ENCODE peak calls at places on chromosomes 13 and 19, in four cellular contexts. L, D, Q and N are unnamed samples.

GRCh38 chr13:38944219-38944618 is 46.4 kb downstream of the STOML3 start:
- DNase-seq in Q (no peak), D (no peak), L (no peak), N (no peak)

GRCh38 chr13:102317593-102317992 is 84.3 kb downstream of the FGF14 start:
- DNase-seq in D (no peak), Q (no peak), L (no peak), N (peak)

GRCh38 chr19:34171539-34171876 is 796 bp upstream of the LSM14A start:
- DNase-seq in D (no peak), Q (no peak), L (no peak), N (peak)

GRCh38 chr13:112981361-112981905 is 12.4 kb downstream of the MCF2L start:
- DNase-seq in D (no peak), Q (no peak), L (peak), N (no peak)

GRCh38 chr19:16030964-16031871 is 45.1 kb upstream of the TPM4 start:
- DNase-seq in Q (no peak), L (no peak), D (peak), N (no peak)

GRCh38 chr19:7902796-7903243 is 857 bp upstream of the MAP2K7 start:
- DNase-seq in L (no peak), Q (no peak), D (no peak), N (no peak)

GRCh38 chr13:47159853-47160550 is 263.1 kb upstream of the HTR2A start:
- DNase-seq in Q (no peak), L (no peak), D (no peak), N (no peak)

GRCh38 chr13:39888865-39889810 is 233.7 kb downstream of the COG6 start:
- DNase-seq in Q (no peak), L (no peak), D (no peak), N (no peak)

GRCh38 chr13:37173214-37173613 is 67.8 kb upstream of the CSNK1A1L start:
- DNase-seq in Q (no peak), L (no peak), D (no peak), N (peak)
- H3K14ac ChIP-seq in Q (no peak), L (no peak), D (no peak), N (no peak)

GRCh38 chr13:59666504-59666903 is 497.2 kb downstream of the DIAPH3 start:
- DNase-seq in Q (no peak), L (no peak), D (no peak), N (no peak)
- H3K14ac ChIP-seq in Q (no peak), L (no peak), D (no peak), N (no peak)

GRCh38 chr19:46209051-46209450 is 20.5 kb upstream of the IGFL1 start:
- DNase-seq in L (no peak), D (no peak), Q (no peak), N (no peak)

GRCh38 chr19:46213156-46213555 is 16.4 kb upstream of the IGFL1 start:
- DNase-seq in L (no peak), D (no peak), Q (no peak), N (no peak)

GRCh38 chr19:46211201-46211881 is 18.2 kb upstream of the IGFL1 start:
- DNase-seq in Q (no peak), L (peak), D (peak), N (peak)

GRCh38 chr19:46213806-46214205 is 15.7 kb upstream of the IGFL1 start:
- DNase-seq in Q (no peak), D (no peak), L (no peak), N (no peak)

GRCh38 chr19:46210634-46211033 is 18.9 kb upstream of the IGFL1 start:
- DNase-seq in Q (no peak), L (no peak), D (no peak), N (no peak)
- H3K14ac ChIP-seq in Q (no peak), L (no peak), D (peak), N (no peak)

GRCh38 chr19:36128392-36128736 is 11.5 kb upstream of the CAPNS1 start:
- DNase-seq in D (peak), L (no peak), Q (no peak), N (no peak)
- H3K14ac ChIP-seq in D (no peak), L (no peak), Q (no peak), N (no peak)

DNA sequence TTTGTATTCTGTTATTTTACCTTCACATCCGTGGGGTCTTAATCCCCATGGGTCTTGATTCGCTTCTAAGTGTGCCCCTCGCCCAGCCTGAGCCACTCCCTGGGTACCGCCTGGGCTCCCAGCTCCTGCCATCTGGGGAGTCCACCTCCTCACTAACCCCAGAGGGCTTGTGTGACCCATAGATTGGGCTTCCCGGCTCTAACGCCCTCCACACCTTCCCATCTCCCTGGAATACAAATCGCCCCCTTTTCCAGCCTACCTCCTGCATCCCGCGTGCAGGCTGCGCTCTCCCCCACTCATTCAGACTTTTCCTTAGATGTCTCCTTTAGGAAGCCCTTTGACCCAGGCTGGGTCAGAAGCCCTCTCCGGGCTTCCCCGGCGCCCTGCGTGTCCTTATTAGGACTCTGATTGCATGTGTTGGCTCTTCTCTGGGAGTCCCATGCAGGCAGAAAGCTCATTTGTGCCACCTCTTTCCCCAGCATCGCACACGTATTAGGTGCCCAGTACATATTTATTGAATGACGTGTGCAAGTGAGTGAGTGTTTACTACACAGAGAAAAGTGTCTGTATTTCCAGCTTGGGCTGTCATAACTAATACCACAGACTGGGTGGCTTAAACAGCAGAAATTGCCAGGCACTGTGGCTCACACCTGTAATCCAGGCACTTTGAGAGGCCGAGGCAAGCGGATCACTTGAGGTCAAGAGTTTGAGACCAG is 757 bp downstream of the CCDC124 start:
- DNase-seq in Q (no peak), L (no peak), D (no peak), N (peak)
- H3K14ac ChIP-seq in Q (no peak), L (no peak), D (peak), N (peak)

DNA sequence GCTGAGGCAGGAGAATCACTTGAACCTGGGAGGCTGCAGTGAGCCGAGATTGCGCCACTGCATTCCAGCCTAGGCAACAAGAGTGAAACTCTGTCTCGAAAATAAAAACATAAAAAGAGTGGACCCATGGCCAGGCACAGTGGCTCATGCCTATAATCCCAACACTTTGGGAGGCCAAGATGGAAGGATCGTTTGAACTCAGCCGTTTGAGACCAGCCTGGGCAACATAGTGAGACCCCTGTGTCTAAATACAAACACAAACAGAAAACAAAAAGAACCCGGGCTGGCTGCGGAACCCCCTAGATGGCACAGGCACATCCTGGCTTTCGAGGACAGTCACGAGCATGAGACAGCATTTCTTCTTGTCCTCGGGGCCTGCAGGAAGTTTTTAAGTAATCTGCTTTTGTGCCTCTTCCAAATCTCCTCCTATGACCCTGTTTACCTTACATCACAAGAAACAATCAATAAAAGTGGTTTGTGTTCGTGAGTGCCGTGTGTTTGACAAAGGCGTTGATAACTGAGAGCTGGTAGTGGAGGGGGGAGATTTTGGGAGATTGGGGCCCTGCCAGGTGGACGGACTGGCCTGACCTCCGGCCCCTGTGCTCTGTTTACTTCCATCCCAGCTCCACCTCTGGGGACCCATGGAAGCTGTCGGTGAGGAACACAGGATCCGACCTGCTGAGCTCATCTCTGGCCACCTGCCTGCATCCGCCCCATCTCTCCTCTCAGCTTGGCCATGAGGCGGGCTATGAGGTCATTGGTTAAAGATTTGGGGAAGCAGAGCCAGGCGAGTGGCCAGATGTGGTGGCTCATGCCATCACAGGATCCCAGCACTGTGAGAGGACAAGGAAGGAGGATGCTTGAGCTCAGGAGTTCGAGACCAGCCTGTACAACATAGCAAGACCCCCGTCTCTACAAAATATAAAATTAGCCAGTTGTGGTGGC is 5.9 kb upstream of the GDF15 start:
- DNase-seq in L (no peak), D (peak), Q (no peak), N (peak)
- H3K14ac ChIP-seq in L (no peak), D (no peak), Q (no peak), N (no peak)

GRCh38 chr19:40646564-40647254 is 43.7 kb downstream of the NUMBL start:
- DNase-seq in L (no peak), D (no peak), Q (no peak), N (peak)
- H3K14ac ChIP-seq in L (no peak), D (no peak), Q (no peak), N (no peak)

GRCh38 chr19:47240561-47240960 is 9.6 kb upstream of the BBC3 start:
- DNase-seq in L (no peak), Q (no peak), D (no peak), N (no peak)

GRCh38 chr19:47240996-47241918 is 10.3 kb upstream of the BBC3 start:
- DNase-seq in L (peak), Q (no peak), D (peak), N (peak)

GRCh38 chr19:47239610-47240296 is 8.8 kb upstream of the BBC3 start:
- DNase-seq in L (peak), D (peak), Q (no peak), N (no peak)

GRCh38 chr19:47241919-47242644 is 11.1 kb upstream of the BBC3 start:
- DNase-seq in D (no peak), L (no peak), Q (no peak), N (peak)

DNA sequence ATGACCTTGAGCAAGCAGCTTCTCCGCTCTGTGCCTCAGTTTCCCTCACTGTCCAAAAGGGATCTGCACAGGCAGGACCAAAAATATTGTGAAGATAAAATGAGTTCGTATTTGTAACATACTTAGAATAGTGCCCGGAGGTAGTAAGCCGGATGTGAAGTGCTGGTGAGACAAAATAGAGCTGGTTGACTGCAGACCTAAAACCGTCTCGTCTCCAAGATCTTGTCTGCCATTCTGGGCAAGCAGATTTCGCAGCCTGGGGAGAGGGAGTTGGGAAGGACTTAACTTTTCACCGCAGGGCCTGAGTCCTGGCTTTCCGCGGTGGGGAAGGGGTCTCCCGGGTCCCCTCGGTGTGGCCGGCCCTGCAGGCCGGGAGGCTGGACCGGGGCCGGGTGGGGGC is 8.2 kb upstream of the BBC3 start:
- DNase-seq in L (no peak), Q (no peak), D (no peak), N (no peak)
- H3K14ac ChIP-seq in L (no peak), Q (no peak), D (no peak), N (no peak)

GRCh38 chr13:51971520-51972426 is 39.5 kb downstream of the ATP7B start:
- DNase-seq in D (no peak), Q (no peak), L (no peak), N (no peak)
- H3K14ac ChIP-seq in D (no peak), Q (no peak), L (no peak), N (no peak)

DNA sequence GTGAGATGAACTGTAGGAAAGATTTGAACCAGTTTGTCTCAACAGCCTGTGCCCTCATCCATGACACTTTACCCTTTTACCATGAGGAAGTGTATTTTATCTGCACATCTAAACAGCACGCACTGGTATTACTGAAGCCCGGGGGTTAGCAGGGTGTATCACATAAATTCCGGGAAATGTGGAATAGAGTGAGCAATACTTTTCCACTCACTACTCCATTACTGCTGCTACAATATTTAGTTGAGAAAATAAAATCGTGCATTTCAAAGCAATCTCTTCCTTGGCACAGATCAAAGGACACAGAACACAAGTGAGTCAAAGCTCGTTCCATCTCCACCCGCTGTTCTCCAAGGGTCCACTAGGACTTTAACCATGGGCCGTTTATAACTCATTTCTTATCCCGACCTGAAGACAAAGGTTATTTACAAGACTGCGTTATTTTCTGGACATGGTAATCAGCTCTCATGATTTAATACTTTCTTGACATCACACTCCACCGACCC is 35.2 kb downstream of the STK24 start:
- DNase-seq in Q (no peak), L (no peak), D (no peak), N (no peak)
- H3K14ac ChIP-seq in Q (no peak), L (no peak), D (no peak), N (no peak)